ENCODE peak calls at places on chromosomes 12 and 14, in nine cellular contexts. H, Q, T, F, Z, I, J, K and A are unnamed samples.

GRCh38 chr12:20950248-20950647 is 139.7 kb downstream of the SLCO1B3 start:
- DNase-seq in H (no peak), Q (peak; percentile 4), T (peak; percentile 79), F (no peak), Z (no peak), I (peak; percentile 61), J (peak; percentile 36), K (no peak), A (peak; percentile 6)

GRCh38 chr12:5305425-5305824 is 126.5 kb upstream of the NTF3 start:
- DNase-seq in H (no peak), Q (no peak), T (no peak), F (no peak), Z (no peak), I (no peak), J (no peak), K (no peak), A (no peak)

GRCh38 chr12:57461326-57461903 is 1.8 kb downstream of the GLI1 start:
- DNase-seq in H (peak; percentile 92), Q (no peak), T (peak; percentile 66), F (peak; percentile 57), Z (peak; percentile 74), I (no peak), J (peak; percentile 78), K (peak; percentile 97), A (peak; percentile 70)

GRCh38 chr14:50344831-50345563 is 32.9 kb downstream of the DMAC2L start:
- DNase-seq in H (no peak), Q (no peak), T (no peak), F (peak; percentile 57), Z (no peak), I (no peak), J (peak; percentile 12), K (no peak), A (no peak)

GRCh38 chr12:7127916-7128626 is 618 bp downstream of the RBP5 start:
- DNase-seq in H (no peak), Q (no peak), T (no peak), F (no peak), Z (no peak), I (no peak), J (no peak), K (no peak), A (no peak)

GRCh38 chr14:24060984-24061913 is 9.4 kb downstream of the CARMIL3 start:
- DNase-seq in H (no peak), Q (no peak), T (no peak), F (no peak), Z (no peak), I (no peak), J (no peak), K (no peak), A (no peak)

GRCh38 chr12:103997277-103997900 is 31.7 kb downstream of the TDG start:
- DNase-seq in H (no peak), Q (no peak), T (no peak), F (peak; percentile 22), Z (no peak), I (no peak), J (no peak), K (no peak), A (no peak)

GRCh38 chr14:32696325-32697101 is 242.2 kb upstream of the NPAS3 start:
- DNase-seq in H (no peak), Q (no peak), T (no peak), F (no peak), Z (no peak), I (no peak), J (no peak), K (no peak), A (no peak)

GRCh38 chr12:52372216-52373154 is 5.2 kb upstream of the KRT85 start:
- DNase-seq in H (peak; percentile 84), Q (no peak), T (peak; percentile 80), F (peak; percentile 81), Z (peak; percentile 77), I (peak; percentile 52), J (peak; percentile 95), K (peak; percentile 88), A (peak; percentile 91)

GRCh38 chr12:127810026-127810425 is 456.9 kb upstream of the TMEM132C start:
- DNase-seq in H (no peak), Q (no peak), T (no peak), F (no peak), Z (no peak), I (no peak), J (peak; percentile 97), K (no peak), A (peak; percentile 99)

GRCh38 chr14:24734917-24735500 is 101.0 kb upstream of the GZMB start:
- DNase-seq in H (no peak), Q (no peak), T (peak; percentile 87), F (peak; percentile 69), Z (peak; percentile 71), I (peak; percentile 36), J (peak; percentile 80), K (no peak), A (peak; percentile 82)

GRCh38 chr14:81269100-81269978 is 48.6 kb upstream of the GTF2A1 start:
- DNase-seq in H (no peak), Q (peak; percentile 26), T (peak; percentile 88), F (peak; percentile 68), Z (peak; percentile 49), I (peak; percentile 28), J (peak; percentile 75), K (no peak), A (peak; percentile 57)

GRCh38 chr12:11171953-11172675 is 1.1 kb downstream of the SMIM10L1 start:
- DNase-seq in H (no peak), Q (no peak), T (no peak), F (peak; percentile 19), Z (no peak), I (peak; percentile 12), J (peak; percentile 56), K (no peak), A (peak; percentile 43)

GRCh38 chr12:47781479-47782371 is 8.7 kb downstream of the SLC48A1 start:
- DNase-seq in H (no peak), Q (no peak), T (no peak), F (no peak), Z (no peak), I (no peak), J (no peak), K (no peak), A (no peak)
- H3K9ac ChIP-seq in H (no peak overlapping the region), Q (no peak overlapping the region), T (no peak overlapping the region), F (no peak overlapping the region), Z (no peak overlapping the region), I (no peak overlapping the region), J (no peak overlapping the region), K (no peak overlapping the region), A (no peak overlapping the region)

GRCh38 chr14:93970967-93971634 is 5.3 kb downstream of the ASB2 start:
- DNase-seq in H (no peak), Q (no peak), T (peak; percentile 86), F (peak; percentile 18), Z (no peak), I (peak; percentile 61), J (peak; percentile 43), K (no peak), A (no peak)

GRCh38 chr14:93967637-93968250 is 8.6 kb downstream of the ASB2 start:
- DNase-seq in H (no peak), Q (peak; percentile 86), T (peak; percentile 94), F (no peak), Z (no peak), I (no peak), J (no peak), K (no peak), A (no peak)

GRCh38 chr14:93971635-93972027 is 4.7 kb downstream of the ASB2 start:
- DNase-seq in H (no peak), Q (no peak), T (no peak), F (no peak), Z (no peak), I (no peak), J (no peak), K (no peak), A (no peak)

GRCh38 chr14:93970589-93970966 is 5.8 kb downstream of the ASB2 start:
- DNase-seq in H (no peak), Q (no peak), T (peak; percentile 87), F (no peak), Z (no peak), I (peak; percentile 52), J (peak; percentile 36), K (no peak), A (no peak)

GRCh38 chr14:93969082-93969828 is 7.1 kb downstream of the ASB2 start:
- DNase-seq in H (no peak), Q (no peak), T (peak; percentile 73), F (no peak), Z (no peak), I (no peak), J (no peak), K (no peak), A (no peak)
- H3K9ac ChIP-seq in H (no peak overlapping the region), Q (peak overlapping the region; percentile 12), T (no peak overlapping the region), F (no peak overlapping the region), Z (no peak overlapping the region), I (no peak overlapping the region), J (no peak overlapping the region), K (no peak overlapping the region), A (no peak overlapping the region)

GRCh38 chr14:20262642-20263128 is 23.6 kb downstream of the OR11H4 start:
- DNase-seq in H (no peak), Q (peak; percentile 43), T (peak; percentile 60), F (peak; percentile 46), Z (no peak), I (no peak), J (peak; percentile 85), K (no peak), A (peak; percentile 15)
- H3K9ac ChIP-seq in H (no peak overlapping the region), Q (no peak overlapping the region), T (no peak overlapping the region), F (no peak overlapping the region), Z (no peak overlapping the region), I (no peak overlapping the region), J (peak overlapping the region; percentile 16), K (no peak overlapping the region), A (no peak overlapping the region)

DNA sequence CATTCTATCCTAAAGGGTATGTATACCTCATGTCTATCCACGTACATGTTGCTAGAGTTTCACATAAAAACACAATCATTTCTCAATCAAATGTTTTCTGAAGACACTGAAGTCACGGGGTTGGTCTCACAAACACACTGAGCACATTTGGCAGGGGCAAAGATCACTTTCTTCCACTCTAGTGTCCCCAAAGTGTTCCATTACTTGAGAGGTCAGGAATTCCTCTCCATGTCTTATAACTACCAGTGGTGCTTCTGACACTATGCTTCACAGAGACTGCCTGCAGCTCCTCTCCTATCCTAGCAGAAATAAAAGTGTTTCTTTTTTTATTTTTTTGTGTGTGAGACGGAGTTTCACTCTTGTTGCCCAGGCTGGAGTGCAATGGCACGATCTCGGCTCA is 19.1 kb downstream of the ZFYVE1 start:
- DNase-seq in H (no peak), Q (no peak), T (no peak), F (no peak), Z (no peak), I (no peak), J (no peak), K (no peak), A (no peak)
- H3K9ac ChIP-seq in H (no peak overlapping the region), Q (no peak overlapping the region), T (no peak overlapping the region), F (no peak overlapping the region), Z (no peak overlapping the region), I (no peak overlapping the region), J (no peak overlapping the region), K (no peak overlapping the region), A (no peak overlapping the region)

GRCh38 chr12:17691369-17691768 is 398.6 kb downstream of the RERGL start:
- DNase-seq in H (no peak), Q (no peak), T (no peak), F (no peak), Z (no peak), I (no peak), J (no peak), K (no peak), A (no peak)
- H3K9ac ChIP-seq in H (no peak overlapping the region), Q (no peak overlapping the region), T (no peak overlapping the region), F (no peak overlapping the region), Z (no peak overlapping the region), I (no peak overlapping the region), J (no peak overlapping the region), K (no peak overlapping the region), A (no peak overlapping the region)